ENCODE peak calls at places on chromosome 12, in five cellular contexts. R is memory B cell; I is transverse colon; A is left cardiac atrium; P is activated CD8-positive, alpha-beta memory T cell treated with anti-CD3 and anti-CD28 coated beads for 4 hours. F is an unnamed sample.

GRCh38 chr12:114692558-114693531 is 8.9 kb upstream of the TBX3 start:
- DNase-seq in P (no peak), R (no peak), A (no peak), I (no peak), F (peak; percentile 22)

GRCh38 chr12:81617915-81618314 is 141.2 kb downstream of the PPFIA2 start:
- DNase-seq in I (no peak), A (no peak), P (no peak), R (no peak), F (no peak)

GRCh38 chr12:58530421-58531067 is 389.8 kb downstream of the LRIG3 start:
- DNase-seq in A (no peak), R (no peak), P (no peak), I (no peak), F (peak; percentile 85)

GRCh38 chr12:3225154-3225795 is 148.1 kb downstream of the TSPAN9 start:
- DNase-seq in P (no peak), I (no peak), A (no peak), R (no peak), F (peak; percentile 88)

GRCh38 chr12:120495723-120496352 is at the start of gene DYNLL1:
- DNase-seq in I (peak; percentile 98), R (peak; percentile 99), A (peak; percentile 97), P (peak; percentile 91), F (peak; percentile 94)

GRCh38 chr12:65308601-65309071 is 30.2 kb downstream of the MSRB3 start:
- DNase-seq in R (no peak), A (no peak), I (no peak), P (no peak), F (no peak)

GRCh38 chr12:26298785-26299621 is 103.6 kb downstream of the SSPN start:
- DNase-seq in R (peak; percentile 33), P (no peak), I (no peak), A (no peak), F (peak; percentile 89)

GRCh38 chr12:44626883-44627282 is 249.2 kb downstream of the NELL2 start:
- DNase-seq in R (no peak), I (no peak), A (no peak), P (no peak), F (no peak)

GRCh38 chr12:116406529-116406928 is 129.0 kb upstream of the MED13L start:
- DNase-seq in I (peak; percentile 69), A (peak; percentile 90), P (no peak), R (no peak), F (no peak)

GRCh38 chr12:78674311-78675085 is 190.1 kb upstream of the SYT1 start:
- DNase-seq in I (no peak), P (no peak), A (no peak), R (no peak), F (peak; percentile 12)

GRCh38 chr12:102562836-102563425 is 82.6 kb upstream of the IGF1 start:
- DNase-seq in A (no peak), I (no peak), R (no peak), P (no peak), F (no peak)

GRCh38 chr12:130880411-130880885 is 8.6 kb downstream of the RAN start:
- DNase-seq in P (no peak), A (no peak), R (no peak), I (no peak), F (no peak)

GRCh38 chr12:39372929-39373328 is 70.0 kb downstream of the KIF21A start:
- DNase-seq in P (no peak), I (no peak), A (no peak), R (no peak), F (peak; percentile 9)

GRCh38 chr12:52081263-52081733 is 1.8 kb downstream of the SMIM41 start:
- DNase-seq in I (no peak), A (no peak), R (peak; percentile 80), P (no peak), F (no peak)

GRCh38 chr12:113190761-113191160 is 5.2 kb downstream of the RITA1 start:
- DNase-seq in I (no peak), R (no peak), P (no peak), A (no peak), F (peak; percentile 16)

GRCh38 chr12:86186449-86186848 is 69.7 kb downstream of the MGAT4C start:
- DNase-seq in A (no peak), P (no peak), I (no peak), R (no peak), F (no peak)

GRCh38 chr12:14993537-14994266 is 20.9 kb downstream of the PDE6H start:
- DNase-seq in A (no peak), I (no peak), P (peak; percentile 3), R (no peak), F (peak; percentile 36)

GRCh38 chr12:14647028-14647750 is 49.2 kb downstream of the GUCY2C start:
- DNase-seq in A (no peak), P (no peak), I (no peak), R (no peak), F (no peak)

GRCh38 chr12:49342066-49342913 is 4.4 kb upstream of the DNAJC22 start:
- DNase-seq in A (peak; percentile 81), I (peak; percentile 88), P (peak; percentile 44), R (peak; percentile 68), F (peak; percentile 68)

GRCh38 chr12:70831538-70831937 is 89.0 kb downstream of the PTPRR start:
- DNase-seq in I (no peak), P (no peak), A (no peak), R (no peak), F (no peak)

GRCh38 chr12:115869604-115870003 is 407.9 kb downstream of the MED13L start:
- DNase-seq in I (no peak), P (no peak), A (no peak), R (no peak), F (no peak)

GRCh38 chr12:4355843-4356327 is 23.6 kb downstream of the FGF23 start:
- DNase-seq in A (no peak), I (peak; percentile 24), P (no peak), R (no peak), F (peak; percentile 15)

GRCh38 chr12:23217158-23217557 is 592.2 kb downstream of the ETNK1 start:
- DNase-seq in P (no peak), I (no peak), R (no peak), A (no peak), F (no peak)

GRCh38 chr12:77946541-77947021 is 115.9 kb downstream of the NAV3 start:
- DNase-seq in I (no peak), P (no peak), R (no peak), A (no peak), F (no peak)

GRCh38 chr12:15216036-15216889 is 5.0 kb downstream of the RERG start:
- DNase-seq in A (no peak), I (no peak), R (no peak), P (no peak), F (no peak)

GRCh38 chr12:52906049-52906645 is 1.3 kb upstream of the KRT8 start:
- DNase-seq in I (no peak), A (no peak), R (no peak), P (no peak), F (no peak)

GRCh38 chr12:27635349-27635972 is 60.8 kb upstream of the REP15 start:
- DNase-seq in A (no peak), P (no peak), R (no peak), I (no peak), F (peak; percentile 67)

F was measured in astrocyte of the spinal cord.